ENCODE peak calls at places on chromosomes 4 and X, in ten cellular contexts. T, C, O, E, H, U, K, S, Q and D are unnamed samples. For H3K36me3, the result is how much of the 10 kb centered on the place peaks cover.

GRCh38 chr4:8410641-8411271 is 29.8 kb downstream of the ACOX3 start:
- DNase-seq in T (peak), C (no peak), O (peak), E (peak), H (peak), U (no peak), K (no peak), S (peak), Q (no peak), D (no peak)

GRCh38 chr4:95129708-95130343 is 372.1 kb downstream of the BMPR1B start:
- DNase-seq in T (peak), C (peak), O (peak), E (peak), H (no peak), U (peak), K (peak), S (peak), Q (no peak), D (no peak)

GRCh38 chr4:110484767-110485166 is 8.8 kb downstream of the ENPEP start:
- DNase-seq in T (peak), C (no peak), O (peak), E (peak), H (no peak), U (no peak), K (no peak), S (peak), Q (peak), D (no peak)

GRCh38 chrX:110145854-110146253 is 142.9 kb downstream of the TMEM164 start:
- DNase-seq in T (peak), C (no peak), O (peak), E (peak), H (no peak), U (no peak), K (no peak), S (peak), Q (no peak), D (peak)

GRCh38 chrX:43958529-43958928 is 14.7 kb downstream of the NDP start:
- DNase-seq in T (peak), C (peak), O (peak), E (peak), H (no peak), U (no peak), K (no peak), S (peak), Q (no peak), D (peak)

GRCh38 chrX:94937491-94937890 is 1263.5 kb downstream of the FAM133A start:
- DNase-seq in T (no peak), C (no peak), O (no peak), E (no peak), H (no peak), U (no peak), K (no peak), S (no peak), Q (no peak), D (no peak)

GRCh38 chrX:106897259-106897658 is 5.9 kb downstream of the RIPPLY1 start:
- DNase-seq in T (peak), C (no peak), O (no peak), E (peak), H (no peak), U (no peak), K (no peak), S (peak), Q (no peak), D (no peak)

GRCh38 chrX:133005038-133005437 is 46.6 kb upstream of the HS6ST2 start:
- DNase-seq in T (peak), C (no peak), O (peak), E (peak), H (no peak), U (no peak), K (no peak), S (peak), Q (no peak), D (no peak)

GRCh38 chrX:29560065-29560464 is 655.3 kb upstream of the MAGEB2 start:
- DNase-seq in T (no peak), C (no peak), O (no peak), E (no peak), H (no peak), U (no peak), K (no peak), S (no peak), Q (no peak), D (no peak)

GRCh38 chr4:80989921-80990544 is 40.5 kb upstream of the BMP3 start:
- DNase-seq in T (peak), C (no peak), O (peak), E (peak), H (no peak), U (no peak), K (no peak), S (peak), Q (no peak), D (peak)

GRCh38 chrX:108590496-108590895 is 145.9 kb downstream of the IRS4 start:
- DNase-seq in T (no peak), C (no peak), O (no peak), E (peak), H (no peak), U (no peak), K (no peak), S (peak), Q (no peak), D (no peak)

GRCh38 chr4:148053298-148054003 is 321.6 kb downstream of the ARHGAP10 start:
- DNase-seq in T (no peak), C (no peak), O (no peak), E (no peak), H (no peak), U (no peak), K (no peak), S (no peak), Q (no peak), D (no peak)

GRCh38 chr4:15649914-15650545 is 5.1 kb downstream of the FBXL5 start:
- DNase-seq in T (peak), C (peak), O (peak), E (peak), H (no peak), U (no peak), K (no peak), S (peak), Q (no peak), D (peak)

GRCh38 chrX:74251006-74251930 is 52.7 kb upstream of the ZCCHC13 start:
- DNase-seq in T (peak), C (no peak), O (peak), E (peak), H (no peak), U (no peak), K (no peak), S (peak), Q (no peak), D (no peak)

GRCh38 chrX:46582964-46583363 is 9.4 kb downstream of the CHST7 start:
- DNase-seq in T (peak), C (no peak), O (no peak), E (peak), H (no peak), U (no peak), K (no peak), S (peak), Q (no peak), D (no peak)

GRCh38 chr4:41696768-41697167 is 51.8 kb downstream of the PHOX2B start:
- DNase-seq in T (no peak), C (no peak), O (no peak), E (no peak), H (no peak), U (no peak), K (no peak), S (no peak), Q (no peak), D (no peak)

GRCh38 chrX:3609800-3610199 is 103.6 kb downstream of the PRKX start:
- DNase-seq in T (peak), C (no peak), O (no peak), E (peak), H (no peak), U (no peak), K (no peak), S (peak), Q (no peak), D (no peak)

GRCh38 chr4:108113229-108113628 is 55.5 kb downstream of the LEF1 start:
- DNase-seq in T (no peak), C (no peak), O (no peak), E (no peak), H (no peak), U (no peak), K (no peak), S (no peak), Q (no peak), D (peak)

GRCh38 chr4:3775576-3775975 is 9.4 kb downstream of the ADRA2C start:
- DNase-seq in T (no peak), C (no peak), O (no peak), E (no peak), H (no peak), U (no peak), K (no peak), S (no peak), Q (no peak), D (no peak)

GRCh38 chr4:76210502-76210901 is 3.1 kb downstream of the SCARB2 start:
- DNase-seq in T (no peak), C (no peak), O (no peak), E (no peak), H (no peak), U (no peak), K (no peak), S (no peak), Q (no peak), D (no peak)

GRCh38 chrX:120302434-120302833 is 8.8 kb downstream of the TMEM255A start:
- DNase-seq in T (peak), C (no peak), O (peak), E (no peak), H (no peak), U (no peak), K (peak), S (no peak), Q (no peak), D (peak)

GRCh38 chr4:136687118-136687517 is 845.2 kb downstream of the PCDH18 start:
- DNase-seq in T (no peak), C (no peak), O (peak), E (peak), H (no peak), U (no peak), K (no peak), S (no peak), Q (no peak), D (no peak)

DNA sequence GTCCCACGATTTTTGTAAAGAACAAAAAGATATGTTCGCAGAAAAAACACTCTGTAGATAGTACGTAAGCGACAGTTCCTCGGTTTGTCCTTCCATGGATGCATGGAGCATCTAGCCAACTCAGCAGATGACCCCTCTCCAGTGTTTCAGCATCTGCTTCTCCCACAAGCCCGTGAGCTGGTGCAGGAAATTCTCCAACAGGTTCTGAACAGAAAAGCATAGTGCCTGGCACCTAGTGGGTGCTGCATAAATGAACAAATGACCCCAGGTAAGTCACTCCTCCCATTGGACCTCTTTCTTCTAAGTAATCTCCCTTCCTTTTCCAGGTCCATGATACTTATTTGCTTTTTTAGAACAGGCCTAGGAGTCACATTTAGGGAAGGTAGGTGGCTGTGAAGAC is 966 bp upstream of the KIAA0232 start:
- DNase-seq in T (no peak), C (no peak), O (no peak), E (no peak), H (no peak), U (no peak), K (no peak), S (no peak), Q (no peak), D (no peak)
- H3K27ac ChIP-seq in T (no peak), C (no peak), O (no peak), E (no peak), H (peak), U (peak), K (no peak), S (no peak), Q (no peak), D (peak)

GRCh38 chr4:121692261-121692660 is 4.5 kb downstream of the ANXA5 start:
- DNase-seq in T (no peak), C (no peak), O (no peak), E (no peak), H (no peak), U (no peak), K (no peak), S (no peak), Q (no peak), D (no peak)
- H3K4me3 ChIP-seq in T (no peak), C (no peak), O (no peak), E (no peak), H (peak), U (no peak), K (no peak), S (no peak), Q (no peak), D (no peak)

GRCh38 chr4:118798658-118799057 is 37.3 kb downstream of the SEC24D start:
- DNase-seq in T (no peak), C (no peak), O (peak), E (no peak), H (no peak), U (no peak), K (no peak), S (no peak), Q (no peak), D (no peak)

GRCh38 chr4:118801895-118802575 is 33.9 kb downstream of the SEC24D start:
- DNase-seq in T (no peak), C (no peak), O (no peak), E (no peak), H (no peak), U (no peak), K (no peak), S (no peak), Q (no peak), D (no peak)

GRCh38 chr4:118797558-118798142 is 38.3 kb downstream of the SEC24D start:
- DNase-seq in T (no peak), C (no peak), O (no peak), E (peak), H (no peak), U (no peak), K (no peak), S (peak), Q (no peak), D (no peak)

GRCh38 chr4:118803253-118803652 is 32.7 kb downstream of the SEC24D start:
- DNase-seq in T (no peak), C (no peak), O (no peak), E (no peak), H (no peak), U (no peak), K (no peak), S (no peak), Q (no peak), D (no peak)

GRCh38 chr4:118799235-118799932 is 36.5 kb downstream of the SEC24D start:
- DNase-seq in T (no peak), C (no peak), O (no peak), E (peak), H (no peak), U (no peak), K (no peak), S (no peak), Q (no peak), D (no peak)
- H3K36me3 ChIP-seq in T (under half), C (under half), O (under half), E (half or more), H (half or more), U (under half), K (under half), S (under half), Q (under half), D (under half)

GRCh38 chr4:40195182-40196177 is 1.4 kb upstream of the RHOH start:
- DNase-seq in T (no peak), C (no peak), O (no peak), E (no peak), H (no peak), U (no peak), K (no peak), S (no peak), Q (no peak), D (no peak)
- H3K27ac ChIP-seq in T (no peak), C (no peak), O (no peak), E (no peak), H (no peak), U (no peak), K (no peak), S (no peak), Q (no peak), D (peak)

GRCh38 chr4:56870927-56871326 is 36.8 kb upstream of the REST start:
- DNase-seq in T (no peak), C (no peak), O (no peak), E (peak), H (no peak), U (no peak), K (no peak), S (peak), Q (no peak), D (no peak)

GRCh38 chr4:56874166-56874565 is 33.5 kb upstream of the REST start:
- DNase-seq in T (no peak), C (no peak), O (no peak), E (no peak), H (no peak), U (no peak), K (no peak), S (no peak), Q (no peak), D (no peak)

GRCh38 chr4:56871357-56871993 is 36.2 kb upstream of the REST start:
- DNase-seq in T (no peak), C (no peak), O (peak), E (peak), H (no peak), U (no peak), K (no peak), S (peak), Q (no peak), D (no peak)

GRCh38 chr4:56876264-56876663 is 31.4 kb upstream of the REST start:
- DNase-seq in T (no peak), C (no peak), O (no peak), E (no peak), H (no peak), U (no peak), K (no peak), S (no peak), Q (no peak), D (no peak)

DNA sequence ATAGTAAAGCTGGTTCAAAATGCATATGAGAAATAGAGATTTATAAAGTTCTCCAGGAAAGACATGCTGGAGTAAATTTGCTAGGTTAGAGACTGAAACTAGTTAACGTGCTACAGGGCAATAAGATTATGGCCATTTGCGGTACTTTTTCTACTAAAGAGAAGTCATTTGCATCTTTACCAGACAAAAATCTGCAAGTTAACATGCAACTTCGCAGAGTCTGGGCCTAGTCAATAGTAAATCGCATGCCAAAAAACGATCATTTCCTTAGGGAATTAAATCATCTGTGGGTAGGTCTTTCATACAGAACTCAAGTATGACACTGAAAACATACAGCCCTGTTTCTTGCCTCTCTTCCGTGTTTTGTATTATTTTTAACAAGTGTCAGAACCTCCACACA is 32.8 kb upstream of the REST start:
- DNase-seq in T (no peak), C (no peak), O (no peak), E (no peak), H (no peak), U (no peak), K (no peak), S (no peak), Q (no peak), D (no peak)
- H3K4me3 ChIP-seq in T (no peak), C (no peak), O (no peak), E (no peak), H (no peak), U (no peak), K (no peak), S (no peak), Q (no peak), D (no peak)

GRCh38 chr4:82431831-82432230 is 1.4 kb downstream of the ENOPH1 start:
- DNase-seq in T (no peak), C (no peak), O (no peak), E (no peak), H (no peak), U (no peak), K (no peak), S (no peak), Q (no peak), D (no peak)

GRCh38 chr4:82432596-82432995 is 2.2 kb downstream of the ENOPH1 start:
- DNase-seq in T (no peak), C (no peak), O (no peak), E (no peak), H (no peak), U (no peak), K (no peak), S (no peak), Q (no peak), D (no peak)

GRCh38 chr4:82434949-82435348 is 4.6 kb downstream of the ENOPH1 start:
- DNase-seq in T (no peak), C (no peak), O (no peak), E (no peak), H (no peak), U (no peak), K (no peak), S (no peak), Q (no peak), D (no peak)

GRCh38 chr4:82436130-82436529 is 5.7 kb downstream of the ENOPH1 start:
- DNase-seq in T (no peak), C (no peak), O (no peak), E (no peak), H (no peak), U (no peak), K (no peak), S (no peak), Q (no peak), D (no peak)

DNA sequence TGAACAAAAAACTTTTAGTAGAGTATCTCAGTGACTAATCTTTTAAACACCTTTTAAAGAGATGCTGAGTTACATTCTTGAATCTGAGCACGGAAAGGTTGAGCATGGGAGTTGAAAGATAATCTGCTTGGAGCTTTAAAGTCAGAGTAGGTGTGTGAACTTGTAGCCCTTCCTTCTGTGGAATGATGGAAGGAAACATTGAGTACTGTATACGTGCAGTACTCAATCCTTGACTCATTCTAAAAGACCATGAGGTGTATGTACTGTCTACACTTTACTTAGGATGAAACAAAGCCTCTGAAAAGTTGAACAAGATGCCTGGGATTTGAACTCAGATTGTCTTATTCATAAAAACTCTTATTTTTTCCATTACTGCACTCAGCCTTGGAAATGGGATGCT is 3.4 kb downstream of the ENOPH1 start:
- DNase-seq in T (no peak), C (no peak), O (no peak), E (no peak), H (no peak), U (no peak), K (no peak), S (no peak), Q (no peak), D (no peak)
- H3K36me3 ChIP-seq in T (under half), C (under half), O (under half), E (under half), H (under half), U (under half), K (under half), S (under half), Q (under half), D (under half)

GRCh38 chrX:139828037-139828436 is 104.8 kb downstream of the ATP11C start:
- DNase-seq in T (no peak), C (no peak), O (no peak), E (no peak), H (no peak), U (no peak), K (no peak), S (no peak), Q (no peak), D (no peak)
- H3K27ac ChIP-seq in T (no peak), C (no peak), O (no peak), E (no peak), H (no peak), U (no peak), K (no peak), S (no peak), Q (no peak), D (no peak)